ENCODE peak calls at places on chromosomes 4 and X, in six cellular contexts. One of them, this sample, is unnamed.

GRCh38 chrX:148049441-148049840 is 68.3 kb downstream of the FMR1NB start:
- DNase-seq in cardiac fibroblast: peak
- DNase-seq in activated CD4-positive, alpha-beta T cell treated with anti-CD3 and anti-CD28 coated beads for 48 hours: no peak
- DNase-seq in Daoy: peak
- DNase-seq in sciatic nerve: no peak
- DNase-seq in CD8-positive, alpha-beta memory T cell: no peak
- DNase-seq in this sample: peak

GRCh38 chr4:82687531-82687930 is 111.1 kb downstream of the SCD5 start:
- DNase-seq in activated CD4-positive, alpha-beta T cell treated with anti-CD3 and anti-CD28 coated beads for 48 hours: no peak
- DNase-seq in cardiac fibroblast: no peak
- DNase-seq in CD8-positive, alpha-beta memory T cell: no peak
- DNase-seq in Daoy: no peak
- DNase-seq in sciatic nerve: no peak
- DNase-seq in this sample: peak

GRCh38 chr4:53932784-53933183 is 131.6 kb downstream of the CHIC2 start:
- DNase-seq in cardiac fibroblast: peak
- DNase-seq in sciatic nerve: no peak
- DNase-seq in Daoy: peak
- DNase-seq in CD8-positive, alpha-beta memory T cell: no peak
- DNase-seq in activated CD4-positive, alpha-beta T cell treated with anti-CD3 and anti-CD28 coated beads for 48 hours: no peak
- DNase-seq in this sample: no peak

GRCh38 chr4:99651811-99652545 is 5.7 kb downstream of the C4orf54 start:
- DNase-seq in cardiac fibroblast: no peak
- DNase-seq in activated CD4-positive, alpha-beta T cell treated with anti-CD3 and anti-CD28 coated beads for 48 hours: no peak
- DNase-seq in sciatic nerve: no peak
- DNase-seq in Daoy: no peak
- DNase-seq in CD8-positive, alpha-beta memory T cell: no peak
- DNase-seq in this sample: no peak

GRCh38 chrX:39802354-39802753 is 295.4 kb downstream of the BCOR start:
- DNase-seq in sciatic nerve: no peak
- DNase-seq in CD8-positive, alpha-beta memory T cell: no peak
- DNase-seq in Daoy: no peak
- DNase-seq in activated CD4-positive, alpha-beta T cell treated with anti-CD3 and anti-CD28 coated beads for 48 hours: no peak
- DNase-seq in cardiac fibroblast: no peak
- DNase-seq in this sample: no peak

GRCh38 chr4:168604496-168605373 is 107.9 kb downstream of the PALLD start:
- DNase-seq in cardiac fibroblast: peak
- DNase-seq in sciatic nerve: no peak
- DNase-seq in Daoy: peak
- DNase-seq in CD8-positive, alpha-beta memory T cell: no peak
- DNase-seq in activated CD4-positive, alpha-beta T cell treated with anti-CD3 and anti-CD28 coated beads for 48 hours: no peak
- DNase-seq in this sample: no peak

GRCh38 chr4:89995006-89995405 is 100.4 kb downstream of the MMRN1 start:
- DNase-seq in CD8-positive, alpha-beta memory T cell: no peak
- DNase-seq in Daoy: no peak
- DNase-seq in sciatic nerve: no peak
- DNase-seq in cardiac fibroblast: no peak
- DNase-seq in activated CD4-positive, alpha-beta T cell treated with anti-CD3 and anti-CD28 coated beads for 48 hours: no peak
- DNase-seq in this sample: peak

GRCh38 chrX:8755116-8755515 is 23.2 kb upstream of the ANOS1 start:
- DNase-seq in cardiac fibroblast: no peak
- DNase-seq in activated CD4-positive, alpha-beta T cell treated with anti-CD3 and anti-CD28 coated beads for 48 hours: no peak
- DNase-seq in sciatic nerve: no peak
- DNase-seq in Daoy: no peak
- DNase-seq in CD8-positive, alpha-beta memory T cell: no peak
- DNase-seq in this sample: no peak

GRCh38 chr4:57710053-57710452 is 599.9 kb upstream of the IGFBP7 start:
- DNase-seq in sciatic nerve: no peak
- DNase-seq in Daoy: no peak
- DNase-seq in cardiac fibroblast: no peak
- DNase-seq in CD8-positive, alpha-beta memory T cell: no peak
- DNase-seq in activated CD4-positive, alpha-beta T cell treated with anti-CD3 and anti-CD28 coated beads for 48 hours: no peak
- DNase-seq in this sample: no peak

GRCh38 chr4:110287130-110287529 is 88.7 kb upstream of the ELOVL6 start:
- DNase-seq in cardiac fibroblast: peak
- DNase-seq in CD8-positive, alpha-beta memory T cell: no peak
- DNase-seq in Daoy: peak
- DNase-seq in sciatic nerve: no peak
- DNase-seq in activated CD4-positive, alpha-beta T cell treated with anti-CD3 and anti-CD28 coated beads for 48 hours: peak
- DNase-seq in this sample: peak

GRCh38 chr4:26509681-26510333 is 19.5 kb upstream of the CCKAR start:
- DNase-seq in activated CD4-positive, alpha-beta T cell treated with anti-CD3 and anti-CD28 coated beads for 48 hours: no peak
- DNase-seq in sciatic nerve: no peak
- DNase-seq in cardiac fibroblast: peak
- DNase-seq in CD8-positive, alpha-beta memory T cell: no peak
- DNase-seq in Daoy: no peak
- DNase-seq in this sample: no peak

GRCh38 chr4:37981844-37982720 is 21.9 kb downstream of the PTTG2 start:
- DNase-seq in sciatic nerve: no peak
- DNase-seq in Daoy: no peak
- DNase-seq in CD8-positive, alpha-beta memory T cell: no peak
- DNase-seq in activated CD4-positive, alpha-beta T cell treated with anti-CD3 and anti-CD28 coated beads for 48 hours: no peak
- DNase-seq in cardiac fibroblast: peak
- DNase-seq in this sample: no peak

GRCh38 chr4:93731448-93731847 is 97.1 kb upstream of the ATOH1 start:
- DNase-seq in Daoy: peak
- DNase-seq in CD8-positive, alpha-beta memory T cell: no peak
- DNase-seq in cardiac fibroblast: no peak
- DNase-seq in sciatic nerve: no peak
- DNase-seq in activated CD4-positive, alpha-beta T cell treated with anti-CD3 and anti-CD28 coated beads for 48 hours: no peak
- DNase-seq in this sample: peak

GRCh38 chr4:165177725-165178666 is 29.4 kb upstream of the KLHL2 start:
- DNase-seq in cardiac fibroblast: no peak
- DNase-seq in sciatic nerve: no peak
- DNase-seq in CD8-positive, alpha-beta memory T cell: no peak
- DNase-seq in activated CD4-positive, alpha-beta T cell treated with anti-CD3 and anti-CD28 coated beads for 48 hours: no peak
- DNase-seq in Daoy: no peak
- DNase-seq in this sample: no peak

GRCh38 chr4:165208741-165209388 is 1.5 kb downstream of the KLHL2 start:
- DNase-seq in Daoy: peak
- DNase-seq in CD8-positive, alpha-beta memory T cell: no peak
- DNase-seq in cardiac fibroblast: no peak
- DNase-seq in activated CD4-positive, alpha-beta T cell treated with anti-CD3 and anti-CD28 coated beads for 48 hours: peak
- DNase-seq in sciatic nerve: no peak
- DNase-seq in this sample: no peak

GRCh38 chr4:24024157-24024556 is 134.3 kb upstream of the PPARGC1A start:
- DNase-seq in cardiac fibroblast: peak
- DNase-seq in CD8-positive, alpha-beta memory T cell: no peak
- DNase-seq in sciatic nerve: no peak
- DNase-seq in activated CD4-positive, alpha-beta T cell treated with anti-CD3 and anti-CD28 coated beads for 48 hours: no peak
- DNase-seq in Daoy: no peak
- DNase-seq in this sample: no peak

GRCh38 chrX:147735364-147735763 is 176.4 kb upstream of the FMR1 start:
- DNase-seq in CD8-positive, alpha-beta memory T cell: no peak
- DNase-seq in cardiac fibroblast: no peak
- DNase-seq in Daoy: no peak
- DNase-seq in activated CD4-positive, alpha-beta T cell treated with anti-CD3 and anti-CD28 coated beads for 48 hours: no peak
- DNase-seq in sciatic nerve: no peak
- DNase-seq in this sample: no peak

GRCh38 chr4:118287691-118288090 is 65.1 kb downstream of the PRSS12 start:
- DNase-seq in sciatic nerve: no peak
- DNase-seq in Daoy: no peak
- DNase-seq in cardiac fibroblast: no peak
- DNase-seq in CD8-positive, alpha-beta memory T cell: no peak
- DNase-seq in activated CD4-positive, alpha-beta T cell treated with anti-CD3 and anti-CD28 coated beads for 48 hours: no peak
- DNase-seq in this sample: no peak

GRCh38 chrX:56788229-56788628 is 59.2 kb downstream of the NBDY start:
- DNase-seq in sciatic nerve: peak
- DNase-seq in cardiac fibroblast: no peak
- DNase-seq in CD8-positive, alpha-beta memory T cell: no peak
- DNase-seq in Daoy: no peak
- DNase-seq in activated CD4-positive, alpha-beta T cell treated with anti-CD3 and anti-CD28 coated beads for 48 hours: no peak
- DNase-seq in this sample: no peak

GRCh38 chr4:96146686-96147085 is 306.8 kb downstream of the PDHA2 start:
- DNase-seq in activated CD4-positive, alpha-beta T cell treated with anti-CD3 and anti-CD28 coated beads for 48 hours: no peak
- DNase-seq in sciatic nerve: no peak
- DNase-seq in Daoy: no peak
- DNase-seq in cardiac fibroblast: no peak
- DNase-seq in CD8-positive, alpha-beta memory T cell: no peak
- DNase-seq in this sample: no peak

GRCh38 chrX:36909584-36909983 is 98.6 kb upstream of the FAM47C start:
- DNase-seq in activated CD4-positive, alpha-beta T cell treated with anti-CD3 and anti-CD28 coated beads for 48 hours: no peak
- DNase-seq in Daoy: no peak
- DNase-seq in sciatic nerve: no peak
- DNase-seq in CD8-positive, alpha-beta memory T cell: no peak
- DNase-seq in cardiac fibroblast: peak
- DNase-seq in this sample: no peak

GRCh38 chr4:17323619-17324400 is 188.1 kb downstream of the QDPR start:
- DNase-seq in activated CD4-positive, alpha-beta T cell treated with anti-CD3 and anti-CD28 coated beads for 48 hours: no peak
- DNase-seq in CD8-positive, alpha-beta memory T cell: no peak
- DNase-seq in sciatic nerve: no peak
- DNase-seq in cardiac fibroblast: peak
- DNase-seq in Daoy: no peak
- DNase-seq in this sample: no peak

GRCh38 chr4:8656711-8657380 is 64.3 kb downstream of the CPZ start:
- DNase-seq in CD8-positive, alpha-beta memory T cell: no peak
- DNase-seq in sciatic nerve: no peak
- DNase-seq in cardiac fibroblast: no peak
- DNase-seq in activated CD4-positive, alpha-beta T cell treated with anti-CD3 and anti-CD28 coated beads for 48 hours: no peak
- DNase-seq in Daoy: no peak
- DNase-seq in this sample: no peak

GRCh38 chr4:32140636-32141035 is 1420.5 kb downstream of the PCDH7 start:
- DNase-seq in sciatic nerve: no peak
- DNase-seq in Daoy: peak
- DNase-seq in activated CD4-positive, alpha-beta T cell treated with anti-CD3 and anti-CD28 coated beads for 48 hours: no peak
- DNase-seq in CD8-positive, alpha-beta memory T cell: no peak
- DNase-seq in cardiac fibroblast: peak
- DNase-seq in this sample: no peak

GRCh38 chr4:5785806-5786680 is 75.0 kb downstream of the EVC start:
- DNase-seq in sciatic nerve: no peak
- DNase-seq in activated CD4-positive, alpha-beta T cell treated with anti-CD3 and anti-CD28 coated beads for 48 hours: no peak
- DNase-seq in cardiac fibroblast: peak
- DNase-seq in CD8-positive, alpha-beta memory T cell: no peak
- DNase-seq in Daoy: no peak
- DNase-seq in this sample: no peak

GRCh38 chr4:3331511-3332394 is 38.9 kb downstream of the RGS12 start:
- DNase-seq in Daoy: no peak
- DNase-seq in cardiac fibroblast: no peak
- DNase-seq in activated CD4-positive, alpha-beta T cell treated with anti-CD3 and anti-CD28 coated beads for 48 hours: no peak
- DNase-seq in sciatic nerve: no peak
- DNase-seq in CD8-positive, alpha-beta memory T cell: no peak
- DNase-seq in this sample: no peak

GRCh38 chr4:162163892-162164759 is at the start of gene FSTL5:
- DNase-seq in activated CD4-positive, alpha-beta T cell treated with anti-CD3 and anti-CD28 coated beads for 48 hours: peak
- DNase-seq in sciatic nerve: peak
- DNase-seq in Daoy: peak
- DNase-seq in CD8-positive, alpha-beta memory T cell: no peak
- DNase-seq in cardiac fibroblast: peak
- DNase-seq in this sample: peak

GRCh38 chrX:37959212-37960021 is 46.9 kb upstream of the SYTL5 start:
- DNase-seq in Daoy: no peak
- DNase-seq in activated CD4-positive, alpha-beta T cell treated with anti-CD3 and anti-CD28 coated beads for 48 hours: no peak
- DNase-seq in sciatic nerve: no peak
- DNase-seq in cardiac fibroblast: no peak
- DNase-seq in CD8-positive, alpha-beta memory T cell: no peak
- DNase-seq in this sample: peak

GRCh38 chr4:39429476-39430310 is 23.0 kb downstream of the KLB start:
- DNase-seq in activated CD4-positive, alpha-beta T cell treated with anti-CD3 and anti-CD28 coated beads for 48 hours: no peak
- DNase-seq in sciatic nerve: no peak
- DNase-seq in CD8-positive, alpha-beta memory T cell: no peak
- DNase-seq in cardiac fibroblast: no peak
- DNase-seq in Daoy: no peak
- DNase-seq in this sample: peak

GRCh38 chr4:80221161-80221560 is 23.9 kb downstream of the PRDM8 start:
- DNase-seq in sciatic nerve: no peak
- DNase-seq in activated CD4-positive, alpha-beta T cell treated with anti-CD3 and anti-CD28 coated beads for 48 hours: no peak
- DNase-seq in cardiac fibroblast: peak
- DNase-seq in CD8-positive, alpha-beta memory T cell: no peak
- DNase-seq in Daoy: no peak
- DNase-seq in this sample: no peak

GRCh38 chr4:1570291-1571164 is 113.6 kb downstream of the FAM53A start:
- DNase-seq in sciatic nerve: no peak
- DNase-seq in Daoy: no peak
- DNase-seq in activated CD4-positive, alpha-beta T cell treated with anti-CD3 and anti-CD28 coated beads for 48 hours: no peak
- DNase-seq in cardiac fibroblast: no peak
- DNase-seq in CD8-positive, alpha-beta memory T cell: no peak
- DNase-seq in this sample: no peak

GRCh38 chrX:78024349-78025108 is 55.1 kb upstream of the PGAM4 start:
- DNase-seq in sciatic nerve: no peak
- DNase-seq in CD8-positive, alpha-beta memory T cell: no peak
- DNase-seq in activated CD4-positive, alpha-beta T cell treated with anti-CD3 and anti-CD28 coated beads for 48 hours: peak
- DNase-seq in Daoy: peak
- DNase-seq in cardiac fibroblast: peak
- DNase-seq in this sample: peak

GRCh38 chrX:72526534-72527508 is 45.8 kb downstream of the HDAC8 start:
- DNase-seq in Daoy: peak
- DNase-seq in CD8-positive, alpha-beta memory T cell: no peak
- DNase-seq in cardiac fibroblast: peak
- DNase-seq in sciatic nerve: no peak
- DNase-seq in activated CD4-positive, alpha-beta T cell treated with anti-CD3 and anti-CD28 coated beads for 48 hours: no peak
- DNase-seq in this sample: no peak

GRCh38 chr4:24489870-24490269 is 94.5 kb downstream of the DHX15 start:
- DNase-seq in Daoy: no peak
- DNase-seq in cardiac fibroblast: peak
- DNase-seq in CD8-positive, alpha-beta memory T cell: no peak
- DNase-seq in sciatic nerve: peak
- DNase-seq in activated CD4-positive, alpha-beta T cell treated with anti-CD3 and anti-CD28 coated beads for 48 hours: no peak
- DNase-seq in this sample: no peak

GRCh38 chr4:118950929-118951570 is 62.4 kb downstream of the SYNPO2 start:
- DNase-seq in activated CD4-positive, alpha-beta T cell treated with anti-CD3 and anti-CD28 coated beads for 48 hours: no peak
- DNase-seq in cardiac fibroblast: no peak
- DNase-seq in CD8-positive, alpha-beta memory T cell: no peak
- DNase-seq in sciatic nerve: no peak
- DNase-seq in Daoy: no peak
- DNase-seq in this sample: no peak

GRCh38 chr4:74426101-74426500 is 18.8 kb upstream of the AREG start:
- DNase-seq in sciatic nerve: no peak
- DNase-seq in CD8-positive, alpha-beta memory T cell: no peak
- DNase-seq in activated CD4-positive, alpha-beta T cell treated with anti-CD3 and anti-CD28 coated beads for 48 hours: no peak
- DNase-seq in cardiac fibroblast: peak
- DNase-seq in Daoy: no peak
- DNase-seq in this sample: no peak

GRCh38 chr4:152283806-152284470 is 252.0 kb downstream of the FBXW7 start:
- DNase-seq in Daoy: peak
- DNase-seq in sciatic nerve: no peak
- DNase-seq in CD8-positive, alpha-beta memory T cell: no peak
- DNase-seq in cardiac fibroblast: peak
- DNase-seq in activated CD4-positive, alpha-beta T cell treated with anti-CD3 and anti-CD28 coated beads for 48 hours: no peak
- DNase-seq in this sample: no peak

GRCh38 chrX:153723351-153724251 is 586 bp downstream of the BCAP31 start:
- DNase-seq in CD8-positive, alpha-beta memory T cell: peak
- DNase-seq in cardiac fibroblast: peak
- DNase-seq in Daoy: peak
- DNase-seq in activated CD4-positive, alpha-beta T cell treated with anti-CD3 and anti-CD28 coated beads for 48 hours: peak
- DNase-seq in sciatic nerve: no peak
- DNase-seq in this sample: peak

GRCh38 chrX:152915541-152916241 is 17.8 kb downstream of the ZNF185 start:
- DNase-seq in activated CD4-positive, alpha-beta T cell treated with anti-CD3 and anti-CD28 coated beads for 48 hours: peak
- DNase-seq in cardiac fibroblast: peak
- DNase-seq in sciatic nerve: no peak
- DNase-seq in CD8-positive, alpha-beta memory T cell: no peak
- DNase-seq in Daoy: peak
- DNase-seq in this sample: peak

This sample was measured in small intestine.